ENCODE peak calls at places on chromosomes 5 and 9, in eight cellular contexts. Y, T, Q, J, U, A, S and E are unnamed samples.

GRCh38 chr5:5031665-5032064 is 108.5 kb upstream of the ADAMTS16 start:
- DNase-seq in J (no peak), U (no peak), Q (no peak), Y (no peak), A (no peak), T (no peak), S (no peak), E (no peak)

GRCh38 chr5:127006711-127007110 is 23.6 kb downstream of the MARCHF3 start:
- DNase-seq in S (no peak), Q (no peak), U (no peak), J (no peak), Y (no peak), A (no peak), T (no peak), E (no peak)

GRCh38 chr5:43815504-43815903 is 212.5 kb downstream of the NNT start:
- DNase-seq in U (no peak), J (no peak), T (no peak), Y (no peak), A (no peak), Q (no peak), S (no peak), E (no peak)

GRCh38 chr9:138073808-138074207 is 196.2 kb downstream of the CACNA1B start:
- DNase-seq in U (peak; percentile 16), T (no peak), J (no peak), S (no peak), Y (no peak), A (no peak), Q (no peak), E (no peak)

GRCh38 chr9:27539479-27540441 is 10.1 kb upstream of the MOB3B start:
- DNase-seq in T (no peak), S (no peak), J (no peak), Q (no peak), A (no peak), Y (no peak), U (no peak), E (no peak)

GRCh38 chr5:148623741-148624140 is 30.6 kb downstream of the HTR4 start:
- DNase-seq in T (no peak), S (no peak), J (no peak), A (no peak), Q (no peak), Y (no peak), U (no peak), E (no peak)

GRCh38 chr9:129451089-129451656 is 169.7 kb downstream of the C9orf50 start:
- DNase-seq in A (no peak), S (no peak), T (no peak), U (no peak), Q (no peak), Y (no peak), J (no peak), E (no peak)

GRCh38 chr9:4739587-4740372 is 1.2 kb downstream of the AK3 start:
- DNase-seq in S (no peak), J (peak; percentile 55), Q (peak; percentile 41), Y (peak; percentile 24), U (peak; percentile 41), A (no peak), T (no peak), E (no peak)

GRCh38 chr5:159547466-159548195 is 217.3 kb upstream of the IL12B start:
- DNase-seq in J (no peak), U (no peak), A (no peak), T (no peak), Y (no peak), S (no peak), Q (no peak), E (no peak)

GRCh38 chr9:99824378-99825157 is 2.9 kb downstream of the NR4A3 start:
- DNase-seq in Q (peak; percentile 86), Y (peak; percentile 80), U (peak; percentile 64), S (peak; percentile 57), A (peak; percentile 71), T (no peak), J (peak; percentile 45), E (peak; percentile 52)

GRCh38 chr9:108417726-108418125 is 438.1 kb downstream of the ACTL7B start:
- DNase-seq in S (no peak), A (no peak), U (no peak), J (no peak), T (no peak), Y (no peak), Q (no peak), E (no peak)

GRCh38 chr5:29960323-29960722 is 1233.2 kb upstream of the CDH6 start:
- DNase-seq in Y (no peak), T (no peak), A (no peak), Q (no peak), U (no peak), S (no peak), J (no peak), E (no peak)

GRCh38 chr5:80207832-80208231 is 48.0 kb downstream of the SERINC5 start:
- DNase-seq in S (no peak), J (no peak), Q (no peak), Y (no peak), U (no peak), A (no peak), T (no peak), E (no peak)

GRCh38 chr5:56543431-56544385 is 271.6 kb upstream of the MAP3K1 start:
- DNase-seq in J (no peak), T (no peak), Q (no peak), A (no peak), Y (no peak), U (no peak), S (no peak), E (no peak)

GRCh38 chr5:151093476-151093889 is 12.6 kb upstream of the TNIP1 start:
- DNase-seq in Y (no peak), J (no peak), A (no peak), S (no peak), Q (no peak), U (no peak), T (no peak), E (no peak)

GRCh38 chr5:153546566-153546965 is 56.1 kb downstream of the GRIA1 start:
- DNase-seq in U (no peak), S (no peak), A (no peak), Y (no peak), J (no peak), Q (no peak), T (no peak), E (no peak)

GRCh38 chr5:68919988-68920490 is 173.8 kb upstream of the SLC30A5 start:
- DNase-seq in Y (no peak), U (no peak), Q (no peak), J (no peak), T (no peak), S (no peak), A (no peak), E (no peak)

GRCh38 chr5:167804512-167805220 is 486.8 kb upstream of the WWC1 start:
- DNase-seq in U (no peak), S (no peak), T (no peak), A (no peak), J (no peak), Y (no peak), Q (no peak), E (no peak)

GRCh38 chr5:35540002-35540401 is 77.7 kb upstream of the SPEF2 start:
- DNase-seq in T (no peak), Y (no peak), J (no peak), Q (no peak), A (no peak), U (no peak), S (no peak), E (no peak)

GRCh38 chr5:172118891-172119290 is 69.1 kb downstream of the STK10 start:
- DNase-seq in U (no peak), A (no peak), Y (no peak), T (no peak), J (no peak), S (no peak), Q (no peak), E (no peak)

GRCh38 chr9:84950879-84951811 is 281.6 kb downstream of the NTRK2 start:
- DNase-seq in A (no peak), J (no peak), S (no peak), Y (no peak), U (no peak), T (no peak), Q (no peak), E (no peak)

GRCh38 chr9:84955971-84956370 is 286.4 kb downstream of the NTRK2 start:
- DNase-seq in Q (no peak), J (no peak), S (no peak), Y (no peak), T (no peak), U (no peak), A (no peak), E (no peak)

GRCh38 chr9:84953252-84953773 is 283.8 kb downstream of the NTRK2 start:
- DNase-seq in T (no peak), A (no peak), S (no peak), J (no peak), U (no peak), Q (no peak), Y (no peak), E (no peak)

GRCh38 chr9:84953797-84954695 is 284.5 kb downstream of the NTRK2 start:
- DNase-seq in U (peak; percentile 79), A (peak; percentile 89), Q (peak; percentile 87), T (peak; percentile 86), Y (peak; percentile 84), S (peak; percentile 75), J (peak; percentile 80), E (peak; percentile 67)

GRCh38 chr9:84955155-84955554 is 285.6 kb downstream of the NTRK2 start:
- DNase-seq in A (no peak), Q (no peak), Y (no peak), J (no peak), U (no peak), T (no peak), S (no peak), E (no peak)
- TF ChIP-seq CTCF in A (no peak), Q (no peak), Y (no peak), J (no peak), U (no peak), T (no peak), S (no peak), E (no peak)

GRCh38 chr5:102243213-102243612 is 52.9 kb downstream of the SLCO4C1 start:
- DNase-seq in Q (no peak), Y (no peak), T (no peak), S (no peak), J (no peak), A (no peak), U (no peak), E (no peak)

GRCh38 chr5:102241809-102242421 is 54.2 kb downstream of the SLCO4C1 start:
- DNase-seq in S (no peak), U (no peak), A (no peak), Q (no peak), T (no peak), Y (no peak), J (peak; percentile 7), E (no peak)
- TF ChIP-seq CTCF in S (no peak), U (no peak), A (no peak), Q (no peak), T (no peak), Y (no peak), J (no peak), E (no peak)

GRCh38 chr5:73299017-73299630 is 126.1 kb downstream of the TMEM174 start:
- DNase-seq in J (no peak), Y (no peak), A (peak; percentile 63), U (no peak), T (no peak), S (no peak), Q (peak; percentile 30), E (no peak)
- TF ChIP-seq CTCF in J (peak; percentile 13), Y (no peak), A (peak; percentile 51), U (no peak), T (no peak), S (peak; percentile 27), Q (no peak), E (peak; percentile 52)

DNA sequence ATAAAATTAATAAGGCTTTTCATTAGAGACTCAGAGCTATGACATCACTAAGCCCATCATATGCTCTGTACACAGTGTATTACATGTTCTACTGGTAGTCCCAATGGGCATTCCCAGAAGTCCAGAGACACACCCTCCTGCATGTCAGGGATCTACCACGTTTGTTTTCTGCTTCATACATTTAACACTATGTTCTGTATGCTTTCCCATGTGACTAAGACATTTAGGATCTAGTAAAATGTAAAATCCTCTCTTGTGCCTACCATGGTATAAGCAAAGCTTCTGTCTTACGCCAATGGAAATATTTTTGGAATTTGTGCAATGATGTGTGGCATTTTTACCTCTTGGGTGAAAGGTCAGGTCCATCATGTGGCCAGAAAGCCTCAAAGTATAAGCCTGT is 192.4 kb downstream of the ADAMTSL1 start:
- DNase-seq in Y (no peak), T (no peak), U (no peak), J (no peak), Q (no peak), A (no peak), S (no peak), E (no peak)
- TF ChIP-seq CTCF in Y (no peak), T (no peak), U (no peak), J (no peak), Q (no peak), A (no peak), S (no peak), E (no peak)